ENCODE peak calls at places on chromosomes 2 and 18, in seven cellular contexts. One of them, this sample, is unnamed.
A peak's percentile ranks its signal among the peaks of the same experiment; 100 is the strongest.

GRCh38 chr2:133346654-133347053 is 221.6 kb downstream of the NCKAP5 start:
- DNase-seq in A549: peak; percentile 21
- DNase-seq in chondrocyte: no peak
- DNase-seq in esophagus squamous epithelium: no peak
- DNase-seq in lower lobe of right lung: no peak
- DNase-seq in CD4-positive, alpha-beta T cell: no peak
- DNase-seq in astrocyte of the spinal cord: peak; percentile 38
- DNase-seq in this sample: peak; percentile 4

GRCh38 chr18:3675446-3675845 is 225.5 kb downstream of the TGIF1 start:
- DNase-seq in esophagus squamous epithelium: no peak
- DNase-seq in CD4-positive, alpha-beta T cell: no peak
- DNase-seq in lower lobe of right lung: no peak
- DNase-seq in A549: peak; percentile 77
- DNase-seq in chondrocyte: no peak
- DNase-seq in astrocyte of the spinal cord: peak; percentile 16
- DNase-seq in this sample: no peak

GRCh38 chr2:37164757-37165156 is 8.0 kb upstream of the EIF2AK2 start:
- DNase-seq in CD4-positive, alpha-beta T cell: no peak
- DNase-seq in chondrocyte: no peak
- DNase-seq in A549: no peak
- DNase-seq in astrocyte of the spinal cord: no peak
- DNase-seq in lower lobe of right lung: no peak
- DNase-seq in esophagus squamous epithelium: no peak
- DNase-seq in this sample: no peak

GRCh38 chr2:15959331-15960153 is 19.2 kb downstream of the MYCN start:
- DNase-seq in CD4-positive, alpha-beta T cell: no peak
- DNase-seq in chondrocyte: no peak
- DNase-seq in lower lobe of right lung: no peak
- DNase-seq in astrocyte of the spinal cord: no peak
- DNase-seq in esophagus squamous epithelium: no peak
- DNase-seq in A549: no peak
- DNase-seq in this sample: no peak

GRCh38 chr2:127596311-127597045 is 49.5 kb upstream of the GPR17 start:
- DNase-seq in CD4-positive, alpha-beta T cell: no peak
- DNase-seq in astrocyte of the spinal cord: no peak
- DNase-seq in lower lobe of right lung: no peak
- DNase-seq in esophagus squamous epithelium: no peak
- DNase-seq in A549: no peak
- DNase-seq in chondrocyte: peak; percentile 57
- DNase-seq in this sample: no peak

GRCh38 chr18:65936678-65937077 is 185.9 kb downstream of the CDH7 start:
- DNase-seq in A549: no peak
- DNase-seq in chondrocyte: no peak
- DNase-seq in esophagus squamous epithelium: no peak
- DNase-seq in CD4-positive, alpha-beta T cell: no peak
- DNase-seq in lower lobe of right lung: no peak
- DNase-seq in astrocyte of the spinal cord: no peak
- DNase-seq in this sample: no peak

GRCh38 chr2:229810786-229811185 is 96.4 kb upstream of the DNER start:
- DNase-seq in A549: no peak
- DNase-seq in astrocyte of the spinal cord: no peak
- DNase-seq in CD4-positive, alpha-beta T cell: no peak
- DNase-seq in chondrocyte: no peak
- DNase-seq in lower lobe of right lung: no peak
- DNase-seq in esophagus squamous epithelium: no peak
- DNase-seq in this sample: no peak

GRCh38 chr2:222900354-222900753 is 39.5 kb downstream of the ACSL3 start:
- DNase-seq in lower lobe of right lung: no peak
- DNase-seq in chondrocyte: no peak
- DNase-seq in esophagus squamous epithelium: no peak
- DNase-seq in A549: no peak
- DNase-seq in CD4-positive, alpha-beta T cell: no peak
- DNase-seq in astrocyte of the spinal cord: peak; percentile 82
- DNase-seq in this sample: no peak

GRCh38 chr18:23126352-23127056 is 8.8 kb upstream of the CABLES1 start:
- DNase-seq in chondrocyte: no peak
- DNase-seq in esophagus squamous epithelium: no peak
- DNase-seq in lower lobe of right lung: no peak
- DNase-seq in CD4-positive, alpha-beta T cell: no peak
- DNase-seq in A549: no peak
- DNase-seq in astrocyte of the spinal cord: no peak
- DNase-seq in this sample: no peak
- TF ChIP-seq CTCF in chondrocyte: no peak
- TF ChIP-seq CTCF in esophagus squamous epithelium: no peak
- TF ChIP-seq CTCF in lower lobe of right lung: no peak
- TF ChIP-seq CTCF in CD4-positive, alpha-beta T cell: no peak
- TF ChIP-seq CTCF in A549: no peak
- TF ChIP-seq CTCF in astrocyte of the spinal cord: no peak
- TF ChIP-seq CTCF in this sample: no peak

GRCh38 chr2:175621847-175622246 is 380.2 kb downstream of the LNPK start:
- DNase-seq in astrocyte of the spinal cord: no peak
- DNase-seq in chondrocyte: no peak
- DNase-seq in lower lobe of right lung: no peak
- DNase-seq in A549: no peak
- DNase-seq in CD4-positive, alpha-beta T cell: no peak
- DNase-seq in esophagus squamous epithelium: no peak
- DNase-seq in this sample: no peak
- TF ChIP-seq CTCF in astrocyte of the spinal cord: no peak
- TF ChIP-seq CTCF in chondrocyte: no peak
- TF ChIP-seq CTCF in lower lobe of right lung: no peak
- TF ChIP-seq CTCF in A549: no peak
- TF ChIP-seq CTCF in CD4-positive, alpha-beta T cell: no peak
- TF ChIP-seq CTCF in esophagus squamous epithelium: no peak
- TF ChIP-seq CTCF in this sample: no peak

GRCh38 chr2:209937893-209938292 is 64.5 kb upstream of the RPE start:
- DNase-seq in lower lobe of right lung: no peak
- DNase-seq in CD4-positive, alpha-beta T cell: no peak
- DNase-seq in esophagus squamous epithelium: no peak
- DNase-seq in astrocyte of the spinal cord: peak; percentile 43
- DNase-seq in chondrocyte: no peak
- DNase-seq in A549: no peak
- DNase-seq in this sample: no peak

GRCh38 chr2:209933499-209934458 is 68.7 kb upstream of the RPE start:
- DNase-seq in chondrocyte: no peak
- DNase-seq in lower lobe of right lung: no peak
- DNase-seq in astrocyte of the spinal cord: peak; percentile 91
- DNase-seq in A549: no peak
- DNase-seq in CD4-positive, alpha-beta T cell: no peak
- DNase-seq in esophagus squamous epithelium: no peak
- DNase-seq in this sample: peak; percentile 79

GRCh38 chr2:209938906-209939305 is 63.5 kb upstream of the RPE start:
- DNase-seq in A549: no peak
- DNase-seq in CD4-positive, alpha-beta T cell: no peak
- DNase-seq in esophagus squamous epithelium: no peak
- DNase-seq in astrocyte of the spinal cord: no peak
- DNase-seq in chondrocyte: no peak
- DNase-seq in lower lobe of right lung: no peak
- DNase-seq in this sample: no peak

GRCh38 chr2:209940923-209941322 is 61.5 kb upstream of the RPE start:
- DNase-seq in astrocyte of the spinal cord: no peak
- DNase-seq in chondrocyte: no peak
- DNase-seq in lower lobe of right lung: no peak
- DNase-seq in esophagus squamous epithelium: no peak
- DNase-seq in CD4-positive, alpha-beta T cell: no peak
- DNase-seq in A549: no peak
- DNase-seq in this sample: no peak

DNA sequence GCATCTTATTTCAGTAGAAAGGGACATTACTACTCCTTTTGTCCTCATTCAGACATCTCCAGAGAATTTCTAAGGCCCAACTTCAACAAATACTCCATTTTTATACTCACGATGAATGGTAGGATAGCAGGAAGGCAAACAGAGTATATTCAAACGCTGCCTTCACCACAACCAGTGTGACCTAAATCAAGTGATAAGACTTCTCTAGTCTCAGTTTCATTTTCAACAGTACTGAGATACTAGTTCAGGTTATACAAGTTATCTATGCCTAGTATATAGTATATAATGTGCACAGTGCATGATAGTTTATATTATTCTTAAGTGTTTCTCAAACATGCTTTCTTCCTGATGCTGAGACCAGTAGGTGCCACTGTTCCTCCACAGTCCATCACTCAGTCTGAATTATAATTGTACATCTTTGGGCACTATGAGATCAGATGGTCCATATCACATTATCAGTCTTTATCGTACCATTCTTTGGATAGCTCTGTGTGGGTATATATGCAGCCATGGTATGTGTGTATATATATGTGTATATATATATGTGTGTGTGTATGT is 66.3 kb upstream of the RPE start:
- DNase-seq in esophagus squamous epithelium: no peak
- DNase-seq in astrocyte of the spinal cord: peak; percentile 51
- DNase-seq in chondrocyte: no peak
- DNase-seq in CD4-positive, alpha-beta T cell: no peak
- DNase-seq in A549: peak; percentile 5
- DNase-seq in lower lobe of right lung: no peak
- DNase-seq in this sample: peak; percentile 3
- TF ChIP-seq CTCF in esophagus squamous epithelium: peak; percentile 8
- TF ChIP-seq CTCF in astrocyte of the spinal cord: peak; percentile 42
- TF ChIP-seq CTCF in chondrocyte: peak; percentile 67
- TF ChIP-seq CTCF in CD4-positive, alpha-beta T cell: no peak
- TF ChIP-seq CTCF in A549: no peak
- TF ChIP-seq CTCF in lower lobe of right lung: peak; percentile 17
- TF ChIP-seq CTCF in this sample: no peak

GRCh38 chr2:113219525-113219888 is 45.7 kb downstream of the PSD4 start:
- DNase-seq in chondrocyte: no peak
- DNase-seq in A549: no peak
- DNase-seq in lower lobe of right lung: no peak
- DNase-seq in esophagus squamous epithelium: no peak
- DNase-seq in astrocyte of the spinal cord: no peak
- DNase-seq in CD4-positive, alpha-beta T cell: no peak
- DNase-seq in this sample: no peak
- TF ChIP-seq CTCF in chondrocyte: no peak
- TF ChIP-seq CTCF in A549: no peak
- TF ChIP-seq CTCF in lower lobe of right lung: no peak
- TF ChIP-seq CTCF in esophagus squamous epithelium: no peak
- TF ChIP-seq CTCF in astrocyte of the spinal cord: no peak
- TF ChIP-seq CTCF in CD4-positive, alpha-beta T cell: no peak
- TF ChIP-seq CTCF in this sample: no peak

GRCh38 chr18:76984193-76985155 is 148.1 kb downstream of the MBP start:
- DNase-seq in A549: no peak
- DNase-seq in astrocyte of the spinal cord: no peak
- DNase-seq in CD4-positive, alpha-beta T cell: no peak
- DNase-seq in chondrocyte: no peak
- DNase-seq in esophagus squamous epithelium: no peak
- DNase-seq in lower lobe of right lung: peak; percentile 45
- DNase-seq in this sample: no peak

GRCh38 chr18:76985156-76985950 is 147.2 kb downstream of the MBP start:
- DNase-seq in CD4-positive, alpha-beta T cell: no peak
- DNase-seq in chondrocyte: no peak
- DNase-seq in astrocyte of the spinal cord: no peak
- DNase-seq in A549: no peak
- DNase-seq in lower lobe of right lung: peak; percentile 34
- DNase-seq in esophagus squamous epithelium: no peak
- DNase-seq in this sample: no peak

GRCh38 chr18:76983184-76983583 is 149.4 kb downstream of the MBP start:
- DNase-seq in lower lobe of right lung: peak; percentile 91
- DNase-seq in astrocyte of the spinal cord: peak; percentile 71
- DNase-seq in chondrocyte: peak; percentile 89
- DNase-seq in A549: peak; percentile 73
- DNase-seq in esophagus squamous epithelium: peak; percentile 30
- DNase-seq in CD4-positive, alpha-beta T cell: peak; percentile 85
- DNase-seq in this sample: peak; percentile 79

GRCh38 chr18:76982038-76982437 is 150.5 kb downstream of the MBP start:
- DNase-seq in esophagus squamous epithelium: no peak
- DNase-seq in CD4-positive, alpha-beta T cell: no peak
- DNase-seq in lower lobe of right lung: no peak
- DNase-seq in chondrocyte: no peak
- DNase-seq in astrocyte of the spinal cord: no peak
- DNase-seq in A549: no peak
- DNase-seq in this sample: no peak

DNA sequence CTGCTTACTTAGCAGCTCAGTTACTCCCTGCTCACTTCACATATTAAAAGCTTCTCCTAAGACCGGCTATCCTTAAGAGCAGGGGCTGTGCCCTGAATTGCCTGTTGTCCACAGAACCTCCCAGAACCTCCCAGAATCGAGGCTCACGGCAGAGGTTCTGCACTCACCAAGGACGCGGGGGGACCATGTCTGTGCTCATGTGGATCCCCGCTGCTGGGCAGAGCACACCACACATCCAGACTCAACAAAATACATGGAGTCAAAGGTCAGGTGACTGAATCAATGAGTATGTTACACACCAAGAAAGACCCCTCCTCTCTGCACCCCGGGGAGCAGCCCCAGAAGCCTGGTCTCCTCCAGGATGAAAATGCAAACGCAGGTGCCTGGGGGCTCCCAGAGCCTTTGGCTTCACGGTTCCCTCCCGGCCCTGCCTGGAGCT is 149.0 kb downstream of the MBP start:
- DNase-seq in chondrocyte: no peak
- DNase-seq in esophagus squamous epithelium: no peak
- DNase-seq in astrocyte of the spinal cord: no peak
- DNase-seq in CD4-positive, alpha-beta T cell: no peak
- DNase-seq in lower lobe of right lung: peak; percentile 23
- DNase-seq in A549: no peak
- DNase-seq in this sample: no peak
- TF ChIP-seq CTCF in chondrocyte: peak; percentile 56
- TF ChIP-seq CTCF in esophagus squamous epithelium: no peak
- TF ChIP-seq CTCF in astrocyte of the spinal cord: no peak
- TF ChIP-seq CTCF in CD4-positive, alpha-beta T cell: peak; percentile 46
- TF ChIP-seq CTCF in lower lobe of right lung: no peak
- TF ChIP-seq CTCF in A549: no peak
- TF ChIP-seq CTCF in this sample: no peak

This sample was measured in cardiac fibroblast.